ENCODE peak calls at places on chromosomes 6 and 20, in nine cellular contexts. E, D, J, T, Z, L, B, C and A are unnamed samples.

GRCh38 chr6:142377112-142377848 is 75.5 kb downstream of the ADGRG6 start:
- DNase-seq in Z (no peak), B (peak), J (no peak), T (no peak), D (no peak), E (no peak), C (no peak), L (no peak), A (no peak)

GRCh38 chr20:21154692-21155091 is 28.8 kb downstream of the KIZ start:
- DNase-seq in B (no peak), L (no peak), Z (no peak), D (no peak), C (no peak), J (no peak), E (no peak), T (no peak), A (no peak)

GRCh38 chr6:36139431-36139830 is 9.1 kb downstream of the MAPK13 start:
- DNase-seq in E (no peak), L (no peak), J (no peak), C (peak), Z (no peak), T (no peak), D (no peak), B (no peak), A (no peak)

GRCh38 chr20:21353236-21353635 is 44.1 kb downstream of the NKX2-4 start:
- DNase-seq in L (no peak), E (no peak), D (no peak), T (no peak), J (no peak), C (no peak), B (no peak), Z (no peak), A (no peak)

GRCh38 chr6:143451531-143451930 is 926 bp downstream of the PEX3 start:
- DNase-seq in L (no peak), T (no peak), C (no peak), J (no peak), D (no peak), B (no peak), E (no peak), Z (peak), A (no peak)

GRCh38 chr6:13865132-13865531 is 50.8 kb upstream of the MCUR1 start:
- DNase-seq in L (no peak), C (no peak), D (no peak), B (no peak), E (no peak), J (no peak), Z (no peak), T (no peak), A (no peak)

GRCh38 chr6:11911535-11911934 is 100.6 kb upstream of the HIVEP1 start:
- DNase-seq in C (no peak), T (no peak), J (no peak), E (no peak), Z (no peak), L (no peak), D (no peak), B (no peak), A (no peak)

GRCh38 chr20:1809611-1810510 is 85.3 kb upstream of the SIRPA start:
- DNase-seq in Z (no peak), T (no peak), J (no peak), C (no peak), L (no peak), B (no peak), E (no peak), D (no peak), A (no peak)

GRCh38 chr6:25050356-25050755 is 114.6 kb upstream of the RIPOR2 start:
- DNase-seq in J (no peak), L (no peak), T (peak), C (no peak), B (peak), E (peak), D (peak), Z (no peak), A (no peak)

GRCh38 chr6:6474170-6474920 is 114.2 kb upstream of the LY86 start:
- DNase-seq in Z (no peak), T (no peak), B (no peak), C (peak), D (no peak), E (no peak), J (no peak), L (no peak), A (no peak)

GRCh38 chr20:52191132-52191435 is 495 bp downstream of the ZFP64 start:
- DNase-seq in L (no peak), B (peak), C (peak), E (no peak), J (no peak), D (no peak), T (no peak), Z (peak), A (no peak)

GRCh38 chr20:9228774-9229450 is 160.0 kb downstream of the PLCB4 start:
- DNase-seq in B (no peak), L (peak), E (no peak), D (no peak), C (no peak), J (no peak), T (no peak), Z (no peak), A (no peak)

GRCh38 chr6:54899442-54899841 is 52.9 kb downstream of the FAM83B start:
- DNase-seq in J (no peak), Z (no peak), C (no peak), L (no peak), B (no peak), T (no peak), E (no peak), D (no peak), A (no peak)

GRCh38 chr20:10626896-10627295 is 46.9 kb downstream of the JAG1 start:
- DNase-seq in B (no peak), T (no peak), E (no peak), C (no peak), J (no peak), L (no peak), D (no peak), Z (no peak), A (no peak)

GRCh38 chr6:18342223-18342622 is 44.9 kb upstream of the RNF144B start:
- DNase-seq in B (no peak), Z (no peak), J (no peak), C (no peak), L (no peak), D (no peak), T (no peak), E (no peak), A (no peak)

GRCh38 chr6:133895573-133896343 is 6.8 kb downstream of the TCF21 start:
- DNase-seq in Z (no peak), L (peak), B (no peak), T (no peak), J (peak), D (no peak), E (no peak), C (no peak), A (no peak)

GRCh38 chr6:83804886-83805285 is 48.3 kb upstream of the RIPPLY2 start:
- DNase-seq in C (no peak), J (no peak), Z (no peak), T (no peak), L (no peak), B (no peak), E (no peak), D (no peak), A (no peak)

GRCh38 chr20:31698803-31699718 is 23.6 kb downstream of the BCL2L1 start:
- DNase-seq in J (peak), C (no peak), E (no peak), D (no peak), Z (peak), B (peak), L (peak), T (peak), A (no peak)

GRCh38 chr20:20752712-20753111 is 40.3 kb upstream of the RALGAPA2 start:
- DNase-seq in Z (no peak), J (no peak), L (no peak), T (no peak), E (no peak), B (no peak), C (no peak), D (no peak), A (no peak)

GRCh38 chr6:146985111-146985510 is 219.1 kb upstream of the STXBP5 start:
- DNase-seq in Z (no peak), E (no peak), J (no peak), T (no peak), B (no peak), D (no peak), L (no peak), C (peak), A (no peak)

GRCh38 chr6:21587182-21587924 is 6.2 kb upstream of the SOX4 start:
- DNase-seq in J (peak), T (no peak), C (peak), D (no peak), L (peak), Z (peak), B (peak), E (no peak), A (no peak)

GRCh38 chr6:42315991-42316378 is 98.3 kb upstream of the MRPS10 start:
- DNase-seq in D (no peak), L (no peak), C (no peak), E (no peak), T (peak), J (no peak), B (peak), Z (no peak), A (no peak)

GRCh38 chr20:21503345-21503744 is 10.5 kb downstream of the NKX2-2 start:
- DNase-seq in E (no peak), J (no peak), T (no peak), D (no peak), B (no peak), C (no peak), Z (no peak), L (no peak), A (no peak)

GRCh38 chr6:21750479-21751018 is 157.0 kb downstream of the SOX4 start:
- DNase-seq in J (no peak), E (no peak), T (no peak), D (no peak), Z (no peak), L (no peak), C (peak), B (no peak), A (no peak)

GRCh38 chr6:43931201-43931600 is 161.2 kb downstream of the VEGFA start:
- DNase-seq in C (no peak), D (no peak), L (no peak), E (no peak), Z (no peak), J (no peak), T (no peak), B (no peak), A (no peak)

GRCh38 chr20:10636326-10636818 is 37.4 kb downstream of the JAG1 start:
- DNase-seq in E (no peak), T (peak), Z (no peak), J (no peak), C (no peak), B (no peak), L (peak), D (no peak), A (no peak)